ENCODE peak calls at places on chromosomes 5 and 9, in nine cellular contexts. One of them, this sample, is unnamed.

GRCh38 chr5:147629196-147629595 is 119.3 kb upstream of the DPYSL3 start:
- DNase-seq in nucleus accumbens: no peak
- DNase-seq in Right ventricle myocardium superior: no peak
- DNase-seq in NCI-H1092: no peak
- DNase-seq in activated CD4-positive, CD25-positive, alpha-beta regulatory T cell treated with anti-CD3 and anti-CD28 coated beads, Interleukin-2, amount 50 U/mL, for 16 hours: no peak
- DNase-seq in activated effector memory CD4-positive, alpha-beta T cell treated with anti-CD3 and anti-CD28 coated beads, Interleukin-2, amount 50 U/mL, for 16 hours: no peak
- DNase-seq in fibroblast of the conjunctiva: no peak
- DNase-seq in choroid plexus epithelial cell: no peak
- DNase-seq in A549: no peak
- DNase-seq in this sample: no peak

GRCh38 chr5:65926893-65927292 is 518 bp downstream of the ERBIN start:
- DNase-seq in activated CD4-positive, CD25-positive, alpha-beta regulatory T cell treated with anti-CD3 and anti-CD28 coated beads, Interleukin-2, amount 50 U/mL, for 16 hours: no peak
- DNase-seq in NCI-H1092: no peak
- DNase-seq in activated effector memory CD4-positive, alpha-beta T cell treated with anti-CD3 and anti-CD28 coated beads, Interleukin-2, amount 50 U/mL, for 16 hours: peak
- DNase-seq in A549: no peak
- DNase-seq in choroid plexus epithelial cell: peak
- DNase-seq in nucleus accumbens: no peak
- DNase-seq in fibroblast of the conjunctiva: no peak
- DNase-seq in Right ventricle myocardium superior: no peak
- DNase-seq in this sample: no peak

GRCh38 chr9:36137392-36138004 is 965 bp downstream of the GLIPR2 start:
- DNase-seq in fibroblast of the conjunctiva: no peak
- DNase-seq in NCI-H1092: no peak
- DNase-seq in A549: no peak
- DNase-seq in choroid plexus epithelial cell: peak
- DNase-seq in activated effector memory CD4-positive, alpha-beta T cell treated with anti-CD3 and anti-CD28 coated beads, Interleukin-2, amount 50 U/mL, for 16 hours: no peak
- DNase-seq in activated CD4-positive, CD25-positive, alpha-beta regulatory T cell treated with anti-CD3 and anti-CD28 coated beads, Interleukin-2, amount 50 U/mL, for 16 hours: no peak
- DNase-seq in Right ventricle myocardium superior: no peak
- DNase-seq in nucleus accumbens: no peak
- DNase-seq in this sample: peak

GRCh38 chr9:88814521-88815101 is 176.7 kb upstream of the S1PR3 start:
- DNase-seq in NCI-H1092: no peak
- DNase-seq in choroid plexus epithelial cell: no peak
- DNase-seq in activated CD4-positive, CD25-positive, alpha-beta regulatory T cell treated with anti-CD3 and anti-CD28 coated beads, Interleukin-2, amount 50 U/mL, for 16 hours: no peak
- DNase-seq in Right ventricle myocardium superior: peak
- DNase-seq in nucleus accumbens: peak
- DNase-seq in activated effector memory CD4-positive, alpha-beta T cell treated with anti-CD3 and anti-CD28 coated beads, Interleukin-2, amount 50 U/mL, for 16 hours: no peak
- DNase-seq in fibroblast of the conjunctiva: peak
- DNase-seq in A549: no peak
- DNase-seq in this sample: peak

GRCh38 chr5:90644132-90644531 is 85.5 kb downstream of the ADGRV1 start:
- DNase-seq in activated effector memory CD4-positive, alpha-beta T cell treated with anti-CD3 and anti-CD28 coated beads, Interleukin-2, amount 50 U/mL, for 16 hours: no peak
- DNase-seq in fibroblast of the conjunctiva: no peak
- DNase-seq in choroid plexus epithelial cell: no peak
- DNase-seq in Right ventricle myocardium superior: no peak
- DNase-seq in A549: no peak
- DNase-seq in nucleus accumbens: no peak
- DNase-seq in activated CD4-positive, CD25-positive, alpha-beta regulatory T cell treated with anti-CD3 and anti-CD28 coated beads, Interleukin-2, amount 50 U/mL, for 16 hours: no peak
- DNase-seq in NCI-H1092: no peak
- DNase-seq in this sample: no peak

GRCh38 chr5:159784993-159785392 is 131.3 kb upstream of the ADRA1B start:
- DNase-seq in Right ventricle myocardium superior: no peak
- DNase-seq in fibroblast of the conjunctiva: no peak
- DNase-seq in activated CD4-positive, CD25-positive, alpha-beta regulatory T cell treated with anti-CD3 and anti-CD28 coated beads, Interleukin-2, amount 50 U/mL, for 16 hours: no peak
- DNase-seq in choroid plexus epithelial cell: no peak
- DNase-seq in nucleus accumbens: no peak
- DNase-seq in NCI-H1092: no peak
- DNase-seq in activated effector memory CD4-positive, alpha-beta T cell treated with anti-CD3 and anti-CD28 coated beads, Interleukin-2, amount 50 U/mL, for 16 hours: no peak
- DNase-seq in A549: no peak
- DNase-seq in this sample: no peak

GRCh38 chr5:146283344-146283761 is 55.3 kb upstream of the POU4F3 start:
- DNase-seq in activated CD4-positive, CD25-positive, alpha-beta regulatory T cell treated with anti-CD3 and anti-CD28 coated beads, Interleukin-2, amount 50 U/mL, for 16 hours: no peak
- DNase-seq in activated effector memory CD4-positive, alpha-beta T cell treated with anti-CD3 and anti-CD28 coated beads, Interleukin-2, amount 50 U/mL, for 16 hours: no peak
- DNase-seq in choroid plexus epithelial cell: peak
- DNase-seq in Right ventricle myocardium superior: no peak
- DNase-seq in nucleus accumbens: no peak
- DNase-seq in A549: peak
- DNase-seq in NCI-H1092: no peak
- DNase-seq in fibroblast of the conjunctiva: peak
- DNase-seq in this sample: no peak

GRCh38 chr5:10653033-10653432 is 89.2 kb downstream of the ANKRD33B start:
- DNase-seq in choroid plexus epithelial cell: no peak
- DNase-seq in fibroblast of the conjunctiva: peak
- DNase-seq in NCI-H1092: no peak
- DNase-seq in activated CD4-positive, CD25-positive, alpha-beta regulatory T cell treated with anti-CD3 and anti-CD28 coated beads, Interleukin-2, amount 50 U/mL, for 16 hours: no peak
- DNase-seq in nucleus accumbens: no peak
- DNase-seq in A549: no peak
- DNase-seq in activated effector memory CD4-positive, alpha-beta T cell treated with anti-CD3 and anti-CD28 coated beads, Interleukin-2, amount 50 U/mL, for 16 hours: no peak
- DNase-seq in Right ventricle myocardium superior: peak
- DNase-seq in this sample: no peak

GRCh38 chr5:134267366-134268018 is 41.6 kb upstream of the PPP2CA start:
- DNase-seq in choroid plexus epithelial cell: peak
- DNase-seq in nucleus accumbens: no peak
- DNase-seq in A549: no peak
- DNase-seq in activated CD4-positive, CD25-positive, alpha-beta regulatory T cell treated with anti-CD3 and anti-CD28 coated beads, Interleukin-2, amount 50 U/mL, for 16 hours: no peak
- DNase-seq in activated effector memory CD4-positive, alpha-beta T cell treated with anti-CD3 and anti-CD28 coated beads, Interleukin-2, amount 50 U/mL, for 16 hours: no peak
- DNase-seq in Right ventricle myocardium superior: no peak
- DNase-seq in fibroblast of the conjunctiva: no peak
- DNase-seq in NCI-H1092: no peak
- DNase-seq in this sample: no peak

GRCh38 chr5:32889078-32889477 is 178.0 kb downstream of the NPR3 start:
- DNase-seq in nucleus accumbens: no peak
- DNase-seq in A549: no peak
- DNase-seq in choroid plexus epithelial cell: no peak
- DNase-seq in activated effector memory CD4-positive, alpha-beta T cell treated with anti-CD3 and anti-CD28 coated beads, Interleukin-2, amount 50 U/mL, for 16 hours: no peak
- DNase-seq in fibroblast of the conjunctiva: no peak
- DNase-seq in NCI-H1092: no peak
- DNase-seq in activated CD4-positive, CD25-positive, alpha-beta regulatory T cell treated with anti-CD3 and anti-CD28 coated beads, Interleukin-2, amount 50 U/mL, for 16 hours: no peak
- DNase-seq in Right ventricle myocardium superior: no peak
- DNase-seq in this sample: no peak

GRCh38 chr9:70510157-70510770 is 95.8 kb upstream of the KLF9 start:
- DNase-seq in activated effector memory CD4-positive, alpha-beta T cell treated with anti-CD3 and anti-CD28 coated beads, Interleukin-2, amount 50 U/mL, for 16 hours: no peak
- DNase-seq in nucleus accumbens: no peak
- DNase-seq in choroid plexus epithelial cell: peak
- DNase-seq in Right ventricle myocardium superior: peak
- DNase-seq in NCI-H1092: peak
- DNase-seq in activated CD4-positive, CD25-positive, alpha-beta regulatory T cell treated with anti-CD3 and anti-CD28 coated beads, Interleukin-2, amount 50 U/mL, for 16 hours: no peak
- DNase-seq in fibroblast of the conjunctiva: no peak
- DNase-seq in A549: peak
- DNase-seq in this sample: peak

GRCh38 chr5:96517294-96517693 is 84.2 kb upstream of the PCSK1 start:
- DNase-seq in A549: no peak
- DNase-seq in fibroblast of the conjunctiva: peak
- DNase-seq in choroid plexus epithelial cell: peak
- DNase-seq in Right ventricle myocardium superior: no peak
- DNase-seq in activated effector memory CD4-positive, alpha-beta T cell treated with anti-CD3 and anti-CD28 coated beads, Interleukin-2, amount 50 U/mL, for 16 hours: no peak
- DNase-seq in nucleus accumbens: no peak
- DNase-seq in activated CD4-positive, CD25-positive, alpha-beta regulatory T cell treated with anti-CD3 and anti-CD28 coated beads, Interleukin-2, amount 50 U/mL, for 16 hours: no peak
- DNase-seq in NCI-H1092: peak
- DNase-seq in this sample: peak

GRCh38 chr9:37950561-37950960 is 46.6 kb upstream of the SLC25A51 start:
- DNase-seq in fibroblast of the conjunctiva: no peak
- DNase-seq in choroid plexus epithelial cell: no peak
- DNase-seq in NCI-H1092: no peak
- DNase-seq in activated CD4-positive, CD25-positive, alpha-beta regulatory T cell treated with anti-CD3 and anti-CD28 coated beads, Interleukin-2, amount 50 U/mL, for 16 hours: no peak
- DNase-seq in nucleus accumbens: no peak
- DNase-seq in Right ventricle myocardium superior: no peak
- DNase-seq in A549: no peak
- DNase-seq in activated effector memory CD4-positive, alpha-beta T cell treated with anti-CD3 and anti-CD28 coated beads, Interleukin-2, amount 50 U/mL, for 16 hours: no peak
- DNase-seq in this sample: no peak

GRCh38 chr5:125410501-125411162 is 664.2 kb upstream of the ZNF608 start:
- DNase-seq in choroid plexus epithelial cell: peak
- DNase-seq in nucleus accumbens: no peak
- DNase-seq in NCI-H1092: no peak
- DNase-seq in Right ventricle myocardium superior: no peak
- DNase-seq in fibroblast of the conjunctiva: peak
- DNase-seq in activated CD4-positive, CD25-positive, alpha-beta regulatory T cell treated with anti-CD3 and anti-CD28 coated beads, Interleukin-2, amount 50 U/mL, for 16 hours: no peak
- DNase-seq in activated effector memory CD4-positive, alpha-beta T cell treated with anti-CD3 and anti-CD28 coated beads, Interleukin-2, amount 50 U/mL, for 16 hours: no peak
- DNase-seq in A549: no peak
- DNase-seq in this sample: peak

GRCh38 chr5:51326844-51327243 is 56.4 kb upstream of the ISL1 start:
- DNase-seq in fibroblast of the conjunctiva: no peak
- DNase-seq in Right ventricle myocardium superior: no peak
- DNase-seq in nucleus accumbens: no peak
- DNase-seq in A549: no peak
- DNase-seq in choroid plexus epithelial cell: no peak
- DNase-seq in activated effector memory CD4-positive, alpha-beta T cell treated with anti-CD3 and anti-CD28 coated beads, Interleukin-2, amount 50 U/mL, for 16 hours: no peak
- DNase-seq in NCI-H1092: peak
- DNase-seq in activated CD4-positive, CD25-positive, alpha-beta regulatory T cell treated with anti-CD3 and anti-CD28 coated beads, Interleukin-2, amount 50 U/mL, for 16 hours: no peak
- DNase-seq in this sample: no peak

GRCh38 chr9:124770359-124771020 is 621 bp downstream of the NR6A1 start:
- DNase-seq in choroid plexus epithelial cell: no peak
- DNase-seq in activated CD4-positive, CD25-positive, alpha-beta regulatory T cell treated with anti-CD3 and anti-CD28 coated beads, Interleukin-2, amount 50 U/mL, for 16 hours: no peak
- DNase-seq in nucleus accumbens: no peak
- DNase-seq in fibroblast of the conjunctiva: no peak
- DNase-seq in Right ventricle myocardium superior: peak
- DNase-seq in activated effector memory CD4-positive, alpha-beta T cell treated with anti-CD3 and anti-CD28 coated beads, Interleukin-2, amount 50 U/mL, for 16 hours: peak
- DNase-seq in NCI-H1092: no peak
- DNase-seq in A549: peak
- DNase-seq in this sample: peak

GRCh38 chr5:102295534-102296228 is 403 bp downstream of the SLCO4C1 start:
- DNase-seq in A549: no peak
- DNase-seq in nucleus accumbens: no peak
- DNase-seq in fibroblast of the conjunctiva: no peak
- DNase-seq in activated effector memory CD4-positive, alpha-beta T cell treated with anti-CD3 and anti-CD28 coated beads, Interleukin-2, amount 50 U/mL, for 16 hours: no peak
- DNase-seq in choroid plexus epithelial cell: no peak
- DNase-seq in Right ventricle myocardium superior: peak
- DNase-seq in activated CD4-positive, CD25-positive, alpha-beta regulatory T cell treated with anti-CD3 and anti-CD28 coated beads, Interleukin-2, amount 50 U/mL, for 16 hours: no peak
- DNase-seq in NCI-H1092: no peak
- DNase-seq in this sample: no peak

GRCh38 chr5:149581931-149582768 is 852 bp downstream of the ARHGEF37 start:
- DNase-seq in Right ventricle myocardium superior: no peak
- DNase-seq in NCI-H1092: peak
- DNase-seq in A549: no peak
- DNase-seq in choroid plexus epithelial cell: peak
- DNase-seq in activated CD4-positive, CD25-positive, alpha-beta regulatory T cell treated with anti-CD3 and anti-CD28 coated beads, Interleukin-2, amount 50 U/mL, for 16 hours: no peak
- DNase-seq in fibroblast of the conjunctiva: no peak
- DNase-seq in activated effector memory CD4-positive, alpha-beta T cell treated with anti-CD3 and anti-CD28 coated beads, Interleukin-2, amount 50 U/mL, for 16 hours: no peak
- DNase-seq in nucleus accumbens: no peak
- DNase-seq in this sample: no peak

GRCh38 chr9:31824860-31825259 is 559.6 kb upstream of the ACO1 start:
- DNase-seq in NCI-H1092: no peak
- DNase-seq in activated effector memory CD4-positive, alpha-beta T cell treated with anti-CD3 and anti-CD28 coated beads, Interleukin-2, amount 50 U/mL, for 16 hours: no peak
- DNase-seq in nucleus accumbens: no peak
- DNase-seq in choroid plexus epithelial cell: no peak
- DNase-seq in activated CD4-positive, CD25-positive, alpha-beta regulatory T cell treated with anti-CD3 and anti-CD28 coated beads, Interleukin-2, amount 50 U/mL, for 16 hours: no peak
- DNase-seq in Right ventricle myocardium superior: no peak
- DNase-seq in A549: no peak
- DNase-seq in fibroblast of the conjunctiva: no peak
- DNase-seq in this sample: no peak

GRCh38 chr5:115033861-115034260 is 135.8 kb downstream of the TRIM36 start:
- DNase-seq in A549: no peak
- DNase-seq in activated CD4-positive, CD25-positive, alpha-beta regulatory T cell treated with anti-CD3 and anti-CD28 coated beads, Interleukin-2, amount 50 U/mL, for 16 hours: no peak
- DNase-seq in fibroblast of the conjunctiva: no peak
- DNase-seq in activated effector memory CD4-positive, alpha-beta T cell treated with anti-CD3 and anti-CD28 coated beads, Interleukin-2, amount 50 U/mL, for 16 hours: no peak
- DNase-seq in choroid plexus epithelial cell: no peak
- DNase-seq in NCI-H1092: peak
- DNase-seq in Right ventricle myocardium superior: no peak
- DNase-seq in nucleus accumbens: peak
- DNase-seq in this sample: no peak

GRCh38 chr5:138448481-138449398 is 9.9 kb downstream of the REEP2 start:
- DNase-seq in fibroblast of the conjunctiva: peak
- DNase-seq in nucleus accumbens: peak
- DNase-seq in Right ventricle myocardium superior: no peak
- DNase-seq in activated effector memory CD4-positive, alpha-beta T cell treated with anti-CD3 and anti-CD28 coated beads, Interleukin-2, amount 50 U/mL, for 16 hours: no peak
- DNase-seq in choroid plexus epithelial cell: peak
- DNase-seq in activated CD4-positive, CD25-positive, alpha-beta regulatory T cell treated with anti-CD3 and anti-CD28 coated beads, Interleukin-2, amount 50 U/mL, for 16 hours: no peak
- DNase-seq in NCI-H1092: peak
- DNase-seq in A549: no peak
- DNase-seq in this sample: peak

GRCh38 chr9:3343671-3344070 is 182.1 kb downstream of the RFX3 start:
- DNase-seq in choroid plexus epithelial cell: no peak
- DNase-seq in activated effector memory CD4-positive, alpha-beta T cell treated with anti-CD3 and anti-CD28 coated beads, Interleukin-2, amount 50 U/mL, for 16 hours: no peak
- DNase-seq in NCI-H1092: no peak
- DNase-seq in A549: no peak
- DNase-seq in activated CD4-positive, CD25-positive, alpha-beta regulatory T cell treated with anti-CD3 and anti-CD28 coated beads, Interleukin-2, amount 50 U/mL, for 16 hours: no peak
- DNase-seq in fibroblast of the conjunctiva: no peak
- DNase-seq in Right ventricle myocardium superior: no peak
- DNase-seq in nucleus accumbens: no peak
- DNase-seq in this sample: no peak

GRCh38 chr5:125455041-125455440 is 708.6 kb upstream of the ZNF608 start:
- DNase-seq in NCI-H1092: no peak
- DNase-seq in A549: no peak
- DNase-seq in activated effector memory CD4-positive, alpha-beta T cell treated with anti-CD3 and anti-CD28 coated beads, Interleukin-2, amount 50 U/mL, for 16 hours: no peak
- DNase-seq in Right ventricle myocardium superior: no peak
- DNase-seq in fibroblast of the conjunctiva: no peak
- DNase-seq in choroid plexus epithelial cell: peak
- DNase-seq in nucleus accumbens: no peak
- DNase-seq in activated CD4-positive, CD25-positive, alpha-beta regulatory T cell treated with anti-CD3 and anti-CD28 coated beads, Interleukin-2, amount 50 U/mL, for 16 hours: no peak
- DNase-seq in this sample: no peak

GRCh38 chr5:141496038-141496437 is 7.2 kb downstream of the PCDHGC5 start:
- DNase-seq in activated CD4-positive, CD25-positive, alpha-beta regulatory T cell treated with anti-CD3 and anti-CD28 coated beads, Interleukin-2, amount 50 U/mL, for 16 hours: no peak
- DNase-seq in choroid plexus epithelial cell: peak
- DNase-seq in fibroblast of the conjunctiva: no peak
- DNase-seq in Right ventricle myocardium superior: no peak
- DNase-seq in A549: no peak
- DNase-seq in activated effector memory CD4-positive, alpha-beta T cell treated with anti-CD3 and anti-CD28 coated beads, Interleukin-2, amount 50 U/mL, for 16 hours: no peak
- DNase-seq in NCI-H1092: no peak
- DNase-seq in nucleus accumbens: no peak
- DNase-seq in this sample: no peak

GRCh38 chr5:79992891-79993290 is 1.8 kb upstream of the MTX3 start:
- DNase-seq in choroid plexus epithelial cell: no peak
- DNase-seq in activated CD4-positive, CD25-positive, alpha-beta regulatory T cell treated with anti-CD3 and anti-CD28 coated beads, Interleukin-2, amount 50 U/mL, for 16 hours: no peak
- DNase-seq in NCI-H1092: no peak
- DNase-seq in A549: no peak
- DNase-seq in fibroblast of the conjunctiva: no peak
- DNase-seq in Right ventricle myocardium superior: no peak
- DNase-seq in activated effector memory CD4-positive, alpha-beta T cell treated with anti-CD3 and anti-CD28 coated beads, Interleukin-2, amount 50 U/mL, for 16 hours: no peak
- DNase-seq in nucleus accumbens: no peak
- DNase-seq in this sample: no peak

GRCh38 chr5:153543959-153544470 is 53.5 kb downstream of the GRIA1 start:
- DNase-seq in nucleus accumbens: no peak
- DNase-seq in NCI-H1092: no peak
- DNase-seq in choroid plexus epithelial cell: no peak
- DNase-seq in activated effector memory CD4-positive, alpha-beta T cell treated with anti-CD3 and anti-CD28 coated beads, Interleukin-2, amount 50 U/mL, for 16 hours: no peak
- DNase-seq in A549: no peak
- DNase-seq in fibroblast of the conjunctiva: no peak
- DNase-seq in Right ventricle myocardium superior: no peak
- DNase-seq in activated CD4-positive, CD25-positive, alpha-beta regulatory T cell treated with anti-CD3 and anti-CD28 coated beads, Interleukin-2, amount 50 U/mL, for 16 hours: no peak
- DNase-seq in this sample: no peak

GRCh38 chr5:2303391-2304100 is 420.8 kb upstream of the IRX4 start:
- DNase-seq in Right ventricle myocardium superior: no peak
- DNase-seq in activated effector memory CD4-positive, alpha-beta T cell treated with anti-CD3 and anti-CD28 coated beads, Interleukin-2, amount 50 U/mL, for 16 hours: no peak
- DNase-seq in NCI-H1092: peak
- DNase-seq in nucleus accumbens: no peak
- DNase-seq in A549: no peak
- DNase-seq in activated CD4-positive, CD25-positive, alpha-beta regulatory T cell treated with anti-CD3 and anti-CD28 coated beads, Interleukin-2, amount 50 U/mL, for 16 hours: no peak
- DNase-seq in choroid plexus epithelial cell: no peak
- DNase-seq in fibroblast of the conjunctiva: no peak
- DNase-seq in this sample: no peak

GRCh38 chr5:59917121-59917520 is 23.6 kb upstream of the PDE4D start:
- DNase-seq in NCI-H1092: no peak
- DNase-seq in Right ventricle myocardium superior: no peak
- DNase-seq in fibroblast of the conjunctiva: no peak
- DNase-seq in nucleus accumbens: no peak
- DNase-seq in activated effector memory CD4-positive, alpha-beta T cell treated with anti-CD3 and anti-CD28 coated beads, Interleukin-2, amount 50 U/mL, for 16 hours: no peak
- DNase-seq in activated CD4-positive, CD25-positive, alpha-beta regulatory T cell treated with anti-CD3 and anti-CD28 coated beads, Interleukin-2, amount 50 U/mL, for 16 hours: no peak
- DNase-seq in choroid plexus epithelial cell: peak
- DNase-seq in A549: no peak
- DNase-seq in this sample: no peak

GRCh38 chr5:171462136-171462927 is 42.9 kb downstream of the FGF18 start:
- DNase-seq in NCI-H1092: no peak
- DNase-seq in nucleus accumbens: no peak
- DNase-seq in A549: no peak
- DNase-seq in fibroblast of the conjunctiva: no peak
- DNase-seq in activated CD4-positive, CD25-positive, alpha-beta regulatory T cell treated with anti-CD3 and anti-CD28 coated beads, Interleukin-2, amount 50 U/mL, for 16 hours: no peak
- DNase-seq in Right ventricle myocardium superior: no peak
- DNase-seq in activated effector memory CD4-positive, alpha-beta T cell treated with anti-CD3 and anti-CD28 coated beads, Interleukin-2, amount 50 U/mL, for 16 hours: no peak
- DNase-seq in choroid plexus epithelial cell: no peak
- DNase-seq in this sample: no peak

GRCh38 chr9:107471562-107471961 is 18.0 kb downstream of the KLF4 start:
- DNase-seq in activated CD4-positive, CD25-positive, alpha-beta regulatory T cell treated with anti-CD3 and anti-CD28 coated beads, Interleukin-2, amount 50 U/mL, for 16 hours: no peak
- DNase-seq in nucleus accumbens: no peak
- DNase-seq in NCI-H1092: no peak
- DNase-seq in choroid plexus epithelial cell: peak
- DNase-seq in activated effector memory CD4-positive, alpha-beta T cell treated with anti-CD3 and anti-CD28 coated beads, Interleukin-2, amount 50 U/mL, for 16 hours: no peak
- DNase-seq in fibroblast of the conjunctiva: no peak
- DNase-seq in Right ventricle myocardium superior: no peak
- DNase-seq in A549: no peak
- DNase-seq in this sample: no peak

GRCh38 chr9:38162332-38162985 is 93.4 kb upstream of the SHB start:
- DNase-seq in activated CD4-positive, CD25-positive, alpha-beta regulatory T cell treated with anti-CD3 and anti-CD28 coated beads, Interleukin-2, amount 50 U/mL, for 16 hours: no peak
- DNase-seq in fibroblast of the conjunctiva: no peak
- DNase-seq in activated effector memory CD4-positive, alpha-beta T cell treated with anti-CD3 and anti-CD28 coated beads, Interleukin-2, amount 50 U/mL, for 16 hours: no peak
- DNase-seq in Right ventricle myocardium superior: no peak
- DNase-seq in NCI-H1092: no peak
- DNase-seq in choroid plexus epithelial cell: no peak
- DNase-seq in A549: no peak
- DNase-seq in nucleus accumbens: no peak
- DNase-seq in this sample: no peak

This sample was measured in SK-N-SH.